ENCODE peak calls at places on chromosomes 1 and 21, in five cellular contexts. R is astrocyte of the spinal cord, K is osteocyte, N is mesothelial cell of epicardium, M is left ventricle myocardium inferior. S is an unnamed sample.

GRCh38 chr1:25774921-25775774 is 24.8 kb upstream of the SELENON start:
- DNase-seq in M (no peak), K (no peak), N (no peak), R (no peak), S (no peak)

GRCh38 chr1:119288751-119289150 is 79.8 kb upstream of the HAO2 start:
- DNase-seq in M (no peak), R (peak; percentile 34), N (no peak), K (no peak), S (no peak)

GRCh38 chr1:44947060-44947773 is 39.2 kb downstream of the EIF2B3 start:
- DNase-seq in R (peak; percentile 81), N (no peak), M (no peak), K (no peak), S (no peak)

GRCh38 chr1:66295821-66296220 is 238.1 kb upstream of the SGIP1 start:
- DNase-seq in N (no peak), R (no peak), M (no peak), K (no peak), S (no peak)

GRCh38 chr1:13802782-13803545 is 103.0 kb downstream of the PRDM2 start:
- DNase-seq in K (no peak), R (no peak), M (no peak), N (no peak), S (no peak)

GRCh38 chr1:162627662-162628296 is 4.5 kb upstream of the DDR2 start:
- DNase-seq in N (no peak), R (no peak), M (no peak), K (no peak), S (no peak)

GRCh38 chr1:225917536-225917935 is 6.5 kb downstream of the PYCR2 start:
- DNase-seq in R (no peak), M (no peak), N (no peak), K (no peak), S (no peak)

GRCh38 chr1:116501870-116502244 is 69.0 kb downstream of the CD58 start:
- DNase-seq in K (no peak), M (no peak), N (no peak), R (no peak), S (no peak)

GRCh38 chr21:38817371-38818335 is 11.9 kb downstream of the ETS2 start:
- DNase-seq in N (no peak), R (peak; percentile 66), K (peak; percentile 70), M (no peak), S (no peak)

GRCh38 chr1:34590211-34590623 is 164.6 kb upstream of the GJB5 start:
- DNase-seq in M (no peak), K (no peak), R (no peak), N (peak; percentile 34), S (no peak)

GRCh38 chr1:113928129-113928949 is 785 bp upstream of the HIPK1 start:
- DNase-seq in N (no peak), K (no peak), M (no peak), R (peak; percentile 10), S (no peak)

GRCh38 chr1:58768971-58769808 is 14.7 kb downstream of the JUN start:
- DNase-seq in R (peak; percentile 72), N (peak; percentile 55), M (peak; percentile 83), K (peak; percentile 91), S (no peak)

GRCh38 chr1:77308889-77309621 is 27.2 kb downstream of the AK5 start:
- DNase-seq in M (no peak), K (no peak), N (no peak), R (no peak), S (no peak)

GRCh38 chr21:31893841-31894240 is 21.0 kb downstream of the HUNK start:
- DNase-seq in N (no peak), R (no peak), M (no peak), K (no peak), S (no peak)

GRCh38 chr1:156233421-156234127 is 8.4 kb upstream of the BGLAP start:
- DNase-seq in N (no peak), K (no peak), R (peak; percentile 79), M (no peak), S (no peak)

GRCh38 chr1:25728301-25728935 is 71.6 kb upstream of the SELENON start:
- DNase-seq in R (no peak), N (no peak), M (no peak), K (no peak), S (no peak)

GRCh38 chr1:202155478-202156021 is 4.9 kb downstream of the PTPN7 start:
- DNase-seq in K (no peak), R (no peak), M (peak; percentile 44), N (no peak), S (no peak)

GRCh38 chr21:43311303-43311817 is 115.6 kb downstream of the SIK1 start:
- DNase-seq in N (no peak), M (no peak), K (no peak), R (no peak), S (no peak)

GRCh38 chr1:241551759-241552638 is 19.8 kb downstream of the KMO start:
- DNase-seq in K (no peak), R (no peak), M (peak; percentile 15), N (no peak), S (no peak)

GRCh38 chr1:215321802-215322201 is 239.3 kb downstream of the KCNK2 start:
- DNase-seq in K (no peak), N (no peak), M (no peak), R (peak; percentile 1), S (no peak)

GRCh38 chr1:179229214-179230140 is at the start of gene ABL2:
- DNase-seq in M (peak; percentile 43), R (peak; percentile 39), N (peak; percentile 34), K (peak; percentile 85), S (no peak)

GRCh38 chr1:55131801-55132200 is 83.4 kb downstream of the USP24 start:
- DNase-seq in K (no peak), R (peak; percentile 79), N (no peak), M (no peak), S (no peak)

GRCh38 chr1:228374711-228375577 is 31.7 kb downstream of the TRIM11 start:
- DNase-seq in K (no peak), M (peak; percentile 87), R (peak; percentile 68), N (peak; percentile 15), S (no peak)

GRCh38 chr1:9275161-9275560 is 17.5 kb upstream of the SPSB1 start:
- DNase-seq in R (no peak), N (no peak), M (no peak), K (no peak), S (no peak)

GRCh38 chr1:94532077-94532476 is 9.5 kb downstream of the F3 start:
- DNase-seq in K (no peak), R (no peak), N (no peak), M (no peak), S (no peak)
- TF ChIP-seq CTCF in K (peak; percentile 34), R (no peak), N (no peak), M (peak; percentile 12), S (no peak)

GRCh38 chr1:11482186-11482585 is 3.2 kb downstream of the DISP3 start:
- DNase-seq in M (no peak), R (no peak), K (no peak), N (no peak), S (no peak)

GRCh38 chr1:11479375-11479979 is 522 bp downstream of the DISP3 start:
- DNase-seq in K (no peak), N (no peak), M (no peak), R (no peak), S (no peak)

GRCh38 chr1:11481019-11481418 is 2.1 kb downstream of the DISP3 start:
- DNase-seq in K (no peak), N (no peak), M (no peak), R (no peak), S (no peak)

GRCh38 chr1:11475718-11476117 is 3.2 kb upstream of the DISP3 start:
- DNase-seq in M (no peak), R (no peak), K (no peak), N (no peak), S (no peak)

DNA sequence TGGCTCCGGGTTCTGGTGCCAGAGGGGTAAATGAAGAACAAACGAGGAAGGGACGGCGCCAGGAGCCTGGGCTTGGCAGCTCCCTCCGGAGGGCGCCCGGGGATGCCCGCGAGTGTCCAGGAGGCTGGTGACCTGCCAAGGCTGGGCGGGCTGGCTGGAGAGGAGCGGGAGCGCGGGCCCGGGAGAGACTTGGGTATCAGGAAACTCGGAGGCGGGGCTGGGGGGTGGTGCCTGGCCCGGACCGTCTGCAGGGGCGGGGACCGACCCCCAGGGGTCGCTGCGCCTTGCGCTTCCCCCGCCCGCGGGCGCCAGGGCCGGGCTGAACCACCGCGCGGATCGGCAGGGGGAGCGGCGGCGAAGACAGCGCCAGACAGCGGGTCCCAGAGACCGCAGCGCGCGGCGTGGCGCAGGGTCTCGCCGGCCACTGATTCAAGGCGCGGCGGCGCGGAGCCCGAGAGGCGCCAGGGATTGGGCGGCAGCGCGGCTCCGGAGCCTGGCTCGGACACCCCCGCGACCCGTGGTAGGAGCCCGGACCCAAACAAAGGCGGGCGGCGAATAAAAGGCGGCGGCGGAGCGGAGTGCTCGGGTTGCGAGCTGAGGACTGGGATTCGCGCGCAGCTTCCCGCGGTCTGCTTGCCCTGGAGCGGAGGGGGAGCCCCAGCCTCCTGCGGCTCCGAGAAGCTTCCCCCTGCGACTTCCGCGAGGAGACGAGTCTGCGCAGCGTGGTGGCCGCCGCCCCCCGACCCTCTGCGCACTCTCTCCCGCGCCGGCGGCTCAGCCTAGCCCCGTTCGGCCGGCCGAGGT is at the start of gene DISP3:
- DNase-seq in R (peak; percentile 42), K (peak; percentile 90), M (peak; percentile 39), N (peak; percentile 79), S (no peak)
- TF ChIP-seq CTCF in R (peak; percentile 56), K (peak; percentile 77), M (peak; percentile 61), N (peak; percentile 83), S (peak; percentile 36)

DNA sequence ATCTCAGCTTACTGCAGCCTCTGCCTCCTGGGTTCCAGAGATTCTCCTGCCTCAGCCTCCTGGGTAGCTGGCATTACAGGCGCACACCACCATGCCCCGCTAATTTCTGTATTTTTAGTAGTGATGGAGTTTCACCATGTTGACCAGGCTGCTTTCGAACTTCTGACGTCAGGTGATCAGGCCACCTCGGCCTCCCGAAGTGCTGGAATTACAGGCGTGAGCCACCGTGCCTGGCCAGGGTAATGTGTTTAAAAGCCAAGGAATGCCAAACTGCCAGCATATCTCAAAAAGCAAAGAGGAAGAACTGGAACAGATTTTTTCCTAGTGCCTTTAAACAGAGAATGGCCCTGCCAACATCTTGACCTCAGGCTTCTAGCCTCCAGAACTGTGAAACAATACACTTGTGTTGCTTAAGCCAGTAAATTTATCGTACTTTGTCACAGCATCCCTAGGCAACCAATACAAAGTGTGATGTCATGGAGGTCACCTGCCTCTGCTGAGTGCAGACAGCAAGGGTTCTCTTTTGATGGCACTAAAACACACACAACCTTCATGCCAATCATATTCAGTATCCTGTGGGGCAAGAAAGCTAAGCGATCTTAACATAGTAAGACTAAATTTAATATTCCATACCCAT is 858.3 kb upstream of the TMPRSS15 start:
- DNase-seq in K (no peak), N (no peak), M (no peak), R (no peak), S (no peak)
- TF ChIP-seq CTCF in K (no peak), N (no peak), M (no peak), R (no peak), S (no peak)

GRCh38 chr1:168324745-168325425 is 44.2 kb downstream of the TBX19 start:
- DNase-seq in M (no peak), K (no peak), N (no peak), R (no peak), S (no peak)

GRCh38 chr1:168319691-168320090 is 39.0 kb downstream of the TBX19 start:
- DNase-seq in K (no peak), R (no peak), N (no peak), M (no peak), S (no peak)

GRCh38 chr1:168320805-168321577 is 40.3 kb downstream of the TBX19 start:
- DNase-seq in M (no peak), K (no peak), N (no peak), R (peak; percentile 87), S (no peak)

GRCh38 chr1:168320149-168320548 is 39.5 kb downstream of the TBX19 start:
- DNase-seq in K (no peak), M (no peak), R (no peak), N (no peak), S (no peak)

GRCh38 chr1:168321945-168322344 is 41.3 kb downstream of the TBX19 start:
- DNase-seq in K (no peak), M (no peak), R (peak; percentile 44), N (no peak), S (no peak)
- TF ChIP-seq CTCF in K (peak; percentile 53), M (peak; percentile 60), R (peak; percentile 45), N (no peak), S (no peak)